ENCODE peak calls at places on chromosomes 16 and 17, in eight cellular contexts. H is anterior cingulate cortex; B is activated naive CD4-positive, alpha-beta T cell treated with anti-CD3 and anti-CD28 coated beads for 36 hours; A is CD8-positive, alpha-beta T cell; Y is A172; X is transverse colon; G is NCI-H2081 treated with DMSO at 0.1 percent for 48 hours; N is HEK293T. E is an unnamed sample.

GRCh38 chr17:17460038-17460437 is 16.8 kb upstream of the MED9 start:
- DNase-seq in H (no peak), B (no peak), A (no peak), Y (no peak), X (no peak), G (no peak), N (no peak), E (no peak)

GRCh38 chr17:38658741-38659345 is 15.9 kb downstream of the EPOP start:
- DNase-seq in H (no peak), B (no peak), A (no peak), Y (no peak), X (no peak), G (no peak), N (no peak), E (no peak)

GRCh38 chr17:3890893-3891219 is 2.0 kb downstream of the CAMKK1 start:
- DNase-seq in H (no peak), B (no peak), A (no peak), Y (no peak), X (no peak), G (no peak), N (no peak), E (no peak)

GRCh38 chr17:12077773-12078172 is 57.1 kb downstream of the MAP2K4 start:
- DNase-seq in H (no peak), B (no peak), A (no peak), Y (no peak), X (no peak), G (no peak), N (no peak), E (no peak)

GRCh38 chr16:65722429-65722828 is 600.6 kb upstream of the CDH11 start:
- DNase-seq in H (no peak), B (no peak), A (no peak), Y (no peak), X (no peak), G (no peak), N (no peak), E (no peak)

GRCh38 chr17:45428050-45428953 is 4.4 kb downstream of the ARHGAP27 start:
- DNase-seq in H (peak), B (peak), A (peak), Y (peak), X (peak), G (peak), N (peak), E (peak)

GRCh38 chr17:43945074-43945824 is 3.0 kb upstream of the PPY start:
- DNase-seq in H (no peak), B (no peak), A (no peak), Y (no peak), X (no peak), G (no peak), N (no peak), E (no peak)

GRCh38 chr16:27195068-27195741 is 8.1 kb upstream of the KDM8 start:
- DNase-seq in H (no peak), B (no peak), A (no peak), Y (peak), X (no peak), G (no peak), N (no peak), E (no peak)

GRCh38 chr17:71500761-71501555 is 619.9 kb upstream of the SOX9 start:
- DNase-seq in H (no peak), B (no peak), A (no peak), Y (no peak), X (no peak), G (no peak), N (no peak), E (no peak)

GRCh38 chr17:45666641-45667040 is 117.5 kb upstream of the CRHR1 start:
- DNase-seq in H (no peak), B (no peak), A (no peak), Y (no peak), X (no peak), G (no peak), N (no peak), E (no peak)

GRCh38 chr17:41680426-41681040 is 8.2 kb upstream of the EIF1 start:
- DNase-seq in H (peak), B (no peak), A (no peak), Y (no peak), X (no peak), G (peak), N (no peak), E (no peak)

GRCh38 chr17:28133562-28133970 is 91.1 kb downstream of the NLK start:
- DNase-seq in H (no peak), B (no peak), A (no peak), Y (peak), X (no peak), G (no peak), N (no peak), E (no peak)

GRCh38 chr17:3167574-3167973 is 29.7 kb upstream of the OR1A2 start:
- DNase-seq in H (no peak), B (no peak), A (no peak), Y (no peak), X (no peak), G (no peak), N (no peak), E (no peak)

GRCh38 chr17:45846223-45846622 is 1.5 kb downstream of the SPPL2C start:
- DNase-seq in H (no peak), B (no peak), A (peak), Y (no peak), X (no peak), G (no peak), N (no peak), E (no peak)

GRCh38 chr16:78163772-78164391 is 64.4 kb downstream of the WWOX start:
- DNase-seq in H (no peak), B (no peak), A (no peak), Y (no peak), X (no peak), G (no peak), N (no peak), E (no peak)

GRCh38 chr16:20315764-20316163 is 11.5 kb downstream of the GP2 start:
- DNase-seq in H (no peak), B (no peak), A (no peak), Y (no peak), X (no peak), G (no peak), N (no peak), E (no peak)

GRCh38 chr16:4103741-4104140 is 12.5 kb downstream of the ADCY9 start:
- DNase-seq in H (no peak), B (no peak), A (no peak), Y (no peak), X (no peak), G (no peak), N (no peak), E (no peak)

GRCh38 chr17:59828478-59828760 is 64.3 kb downstream of the TUBD1 start:
- DNase-seq in H (no peak), B (no peak), A (no peak), Y (no peak), X (no peak), G (no peak), N (no peak), E (no peak)

GRCh38 chr16:30395155-30395991 is at the start of gene ZNF48:
- DNase-seq in H (peak), B (peak), A (peak), Y (peak), X (peak), G (peak), N (peak), E (peak)

GRCh38 chr17:39009471-39010085 is 42.4 kb upstream of the FBXO47 start:
- DNase-seq in H (no peak), B (no peak), A (no peak), Y (no peak), X (no peak), G (no peak), N (no peak), E (no peak)

GRCh38 chr17:78722101-78722761 is 59.8 kb downstream of the CYTH1 start:
- DNase-seq in H (peak), B (peak), A (no peak), Y (no peak), X (peak), G (no peak), N (no peak), E (no peak)

GRCh38 chr16:22979038-22979437 is 165.1 kb downstream of the HS3ST2 start:
- DNase-seq in H (no peak), B (no peak), A (no peak), Y (no peak), X (no peak), G (no peak), N (no peak), E (no peak)

GRCh38 chr17:76239538-76240274 is 587 bp downstream of the RNF157 start:
- DNase-seq in H (no peak), B (no peak), A (no peak), Y (no peak), X (no peak), G (no peak), N (no peak), E (no peak)

GRCh38 chr16:4358831-4359561 is 7.9 kb upstream of the PAM16 start:
- DNase-seq in H (no peak), B (peak), A (peak), Y (no peak), X (peak), G (no peak), N (peak), E (no peak)

E was measured in NCI-H460.